ENCODE peak calls at places on chromosomes 6 and 20, in eight cellular contexts. P is naive thymus-derived CD4-positive, alpha-beta T cell; N is AG04450; T is mammary epithelial cell; R is ovary; A is left ventricle myocardium inferior; X is tibial nerve; U is HCT116. H is an unnamed sample.

GRCh38 chr6:121187200-121187832 is 147.0 kb downstream of the TBC1D32 start:
- DNase-seq in X (no peak), R (no peak), A (no peak), T (no peak), N (no peak), P (no peak), U (no peak), H (no peak)

GRCh38 chr6:69958978-69959377 is 92.6 kb downstream of the COL19A1 start:
- DNase-seq in P (no peak), T (no peak), X (no peak), N (no peak), U (no peak), R (no peak), A (no peak), H (no peak)

GRCh38 chr6:48766349-48766748 is 655.4 kb upstream of the PTCHD4 start:
- DNase-seq in N (peak; percentile 29), P (no peak), R (no peak), U (peak; percentile 79), X (no peak), T (peak; percentile 90), A (no peak), H (no peak)

GRCh38 chr6:23659125-23659524 is 466.9 kb upstream of the NRSN1 start:
- DNase-seq in X (no peak), U (no peak), A (no peak), T (no peak), P (no peak), R (no peak), N (no peak), H (no peak)

GRCh38 chr20:47004179-47004578 is 109.5 kb downstream of the EYA2 start:
- DNase-seq in U (no peak), A (no peak), R (no peak), N (no peak), X (no peak), P (no peak), T (no peak), H (no peak)

GRCh38 chr6:122007366-122007765 is 392.1 kb upstream of the HSF2 start:
- DNase-seq in R (no peak), X (no peak), P (no peak), T (no peak), U (no peak), A (no peak), N (peak; percentile 37), H (peak; percentile 74)

GRCh38 chr6:143468026-143468425 is 17.4 kb downstream of the PEX3 start:
- DNase-seq in U (no peak), N (no peak), A (no peak), P (no peak), T (peak; percentile 13), X (no peak), R (no peak), H (no peak)

GRCh38 chr6:56491606-56492328 is 150.9 kb downstream of the DST start:
- DNase-seq in U (no peak), P (no peak), A (peak; percentile 34), N (no peak), T (peak; percentile 9), R (no peak), X (no peak), H (no peak)

GRCh38 chr6:147395158-147395557 is 113.3 kb upstream of the SAMD5 start:
- DNase-seq in X (no peak), N (no peak), U (no peak), P (no peak), T (no peak), R (no peak), A (no peak), H (no peak)

GRCh38 chr20:16759161-16759523 is 11.0 kb downstream of the OTOR start:
- DNase-seq in T (no peak), U (no peak), R (no peak), A (no peak), X (no peak), P (no peak), N (no peak), H (no peak)

GRCh38 chr20:4585104-4585753 is 136.5 kb upstream of the PRND start:
- DNase-seq in U (no peak), T (peak; percentile 68), X (no peak), N (no peak), A (no peak), R (no peak), P (no peak), H (no peak)

GRCh38 chr6:116925088-116925794 is 48.2 kb downstream of the RFX6 start:
- DNase-seq in U (no peak), T (no peak), R (no peak), A (no peak), X (no peak), N (no peak), P (no peak), H (no peak)

GRCh38 chr20:34600892-34601653 is 42.6 kb downstream of the MAP1LC3A start:
- DNase-seq in A (no peak), P (no peak), U (no peak), R (no peak), N (no peak), X (no peak), T (no peak), H (peak; percentile 5)

GRCh38 chr20:44011251-44011940 is 96.7 kb downstream of the TOX2 start:
- DNase-seq in A (no peak), X (no peak), T (no peak), U (no peak), N (no peak), R (no peak), P (peak; percentile 43), H (no peak)

GRCh38 chr20:49381558-49382493 is 100.6 kb downstream of the KCNB1 start:
- DNase-seq in P (no peak), R (peak; percentile 89), X (peak; percentile 73), U (peak; percentile 33), A (peak; percentile 83), T (peak; percentile 87), N (no peak), H (no peak)

GRCh38 chr6:142907544-142907943 is 37.4 kb downstream of the HIVEP2 start:
- DNase-seq in U (no peak), P (no peak), X (no peak), A (no peak), T (no peak), N (no peak), R (no peak), H (no peak)

GRCh38 chr20:49775229-49775693 is 37.4 kb upstream of the SLC9A8 start:
- DNase-seq in A (no peak), N (no peak), X (no peak), P (no peak), R (peak; percentile 82), U (peak; percentile 77), T (peak; percentile 75), H (peak; percentile 67)

GRCh38 chr20:32010096-32010495 is at the start of gene CCM2L:
- DNase-seq in X (no peak), P (no peak), A (peak; percentile 45), N (no peak), U (no peak), T (no peak), R (no peak), H (no peak)

GRCh38 chr20:7399575-7399974 is 540.7 kb downstream of the HAO1 start:
- DNase-seq in P (no peak), X (no peak), R (no peak), A (no peak), U (no peak), N (no peak), T (no peak), H (no peak)

GRCh38 chr6:27795697-27796494 is 116.3 kb downstream of the OR2B2 start:
- DNase-seq in X (no peak), P (peak; percentile 83), N (peak; percentile 84), U (peak; percentile 90), R (peak; percentile 37), A (no peak), T (peak; percentile 83), H (peak; percentile 94)

DNA sequence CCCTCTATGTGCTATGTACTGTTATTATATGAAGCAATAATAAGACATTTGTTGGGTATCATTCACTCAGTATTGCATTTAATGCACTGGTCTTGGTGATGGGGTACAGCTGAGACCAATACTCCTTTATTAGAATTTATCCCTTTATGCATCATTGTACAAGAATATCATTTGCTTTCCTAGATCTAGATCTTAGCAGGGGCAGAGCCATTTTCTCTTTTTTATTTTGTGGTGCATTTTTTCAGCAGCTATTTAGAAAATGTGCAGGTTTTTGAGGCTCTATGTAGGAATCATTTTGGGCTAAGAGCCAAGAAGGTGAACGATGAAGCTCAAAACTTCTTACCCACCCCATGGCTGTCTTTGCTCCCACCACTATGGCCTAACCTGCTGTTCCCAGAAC is 114.2 kb downstream of the OR2B2 start:
- DNase-seq in U (no peak), A (no peak), X (no peak), T (no peak), P (no peak), N (no peak), R (no peak), H (no peak)
- H3K27ac ChIP-seq in U (no peak overlapping the region), A (no peak overlapping the region), X (no peak overlapping the region), T (no peak overlapping the region), P (no peak overlapping the region), N (no peak overlapping the region), R (no peak overlapping the region), H (no peak overlapping the region)

DNA sequence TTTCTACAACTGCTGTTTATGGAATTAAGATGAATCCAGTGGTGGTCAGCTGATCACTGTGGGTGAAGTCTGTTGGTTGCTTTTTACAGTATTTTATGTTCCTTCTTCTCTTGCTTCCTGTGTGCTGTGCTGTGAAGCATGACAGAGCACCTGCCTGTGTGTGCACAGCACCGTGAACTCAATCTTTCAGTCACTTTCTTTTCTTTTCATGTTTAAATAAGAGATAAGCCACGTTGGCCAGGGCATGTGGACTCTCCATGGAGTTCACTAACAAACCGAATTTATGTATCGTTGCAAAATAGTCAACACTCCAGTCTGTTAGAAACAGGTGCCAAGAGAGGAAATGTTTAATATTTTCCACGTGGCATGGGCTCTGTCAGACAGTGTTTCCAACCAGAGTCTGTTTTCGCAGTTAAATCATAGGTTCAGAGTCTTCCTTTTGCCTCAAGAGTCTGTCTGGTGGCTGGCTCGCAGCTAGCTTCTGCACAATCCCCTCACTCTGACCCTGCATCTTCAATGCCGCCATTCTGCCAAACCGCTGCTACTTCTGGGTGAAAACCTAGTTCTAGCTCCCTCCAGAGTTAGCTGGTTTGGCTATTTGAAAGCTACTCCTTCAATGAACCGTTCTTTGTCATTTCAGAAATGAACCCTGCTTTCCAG is 73.2 kb downstream of the QRSL1 start:
- DNase-seq in P (no peak), N (no peak), T (no peak), R (no peak), U (no peak), X (no peak), A (no peak), H (no peak)
- H3K27ac ChIP-seq in P (no peak overlapping the region), N (no peak overlapping the region), T (no peak overlapping the region), R (no peak overlapping the region), U (no peak overlapping the region), X (no peak overlapping the region), A (no peak overlapping the region), H (no peak overlapping the region)

DNA sequence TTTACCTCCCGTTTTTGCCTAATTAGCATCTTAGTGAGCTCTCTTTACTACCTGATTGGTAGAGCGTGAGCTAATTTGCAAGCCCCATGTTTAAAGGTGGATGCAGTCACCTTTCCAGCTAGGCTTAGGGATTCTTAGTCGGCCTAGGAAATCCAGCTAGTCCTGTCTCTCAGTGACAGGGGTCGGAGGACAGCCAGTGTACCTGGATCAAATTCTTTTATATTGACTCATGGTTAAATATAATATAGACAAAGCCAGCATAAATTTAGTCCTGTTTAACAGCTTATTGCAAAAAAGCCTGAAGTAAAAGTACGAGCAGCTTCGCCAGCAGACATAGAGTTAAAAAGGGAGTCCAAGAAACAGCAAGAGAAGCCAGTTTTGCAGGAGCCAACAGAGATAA is 12.2 kb upstream of the GSTA3 start:
- DNase-seq in T (no peak), U (no peak), P (no peak), N (no peak), R (no peak), X (no peak), A (no peak), H (no peak)
- H3K27ac ChIP-seq in T (no peak overlapping the region), U (no peak overlapping the region), P (no peak overlapping the region), N (no peak overlapping the region), R (no peak overlapping the region), X (no peak overlapping the region), A (no peak overlapping the region), H (no peak overlapping the region)

GRCh38 chr6:7909323-7910276 is 988 bp downstream of the TXNDC5 start:
- DNase-seq in X (no peak), N (no peak), P (peak; percentile 20), T (peak; percentile 32), U (no peak), A (peak; percentile 67), R (peak; percentile 65), H (peak; percentile 66)
- H3K27ac ChIP-seq in X (peak overlapping the region; percentile 89), N (peak overlapping the region; percentile 39), P (no peak overlapping the region), T (peak overlapping the region; percentile 37), U (peak overlapping the region; percentile 87), A (peak overlapping the region; percentile 90), R (no peak overlapping the region), H (peak overlapping the region; percentile 63)